ENCODE peak calls at places on chromosomes 13 and 19, in four cellular contexts. N, C, M and W are unnamed samples.

GRCh38 chr13:40440990-40441820 is 225.2 kb downstream of the FOXO1 start:
- DNase-seq in M (no peak), C (no peak), N (no peak), W (peak)

GRCh38 chr13:52001120-52001731 is 10.0 kb downstream of the ATP7B start:
- DNase-seq in M (peak), N (no peak), C (no peak), W (no peak)

GRCh38 chr13:112648101-112648500 is 41.7 kb upstream of the ATP11A start:
- DNase-seq in C (no peak), N (no peak), M (no peak), W (peak)

GRCh38 chr19:50333737-50334617 is 4.8 kb upstream of the KCNC3 start:
- DNase-seq in C (no peak), M (peak), N (no peak), W (peak)

GRCh38 chr13:108086678-108087077 is 128.7 kb downstream of the LIG4 start:
- DNase-seq in M (peak), C (no peak), N (no peak), W (no peak)

GRCh38 chr19:56625708-56626107 is 17.3 kb upstream of the SMIM17 start:
- DNase-seq in C (no peak), M (no peak), N (no peak), W (no peak)

GRCh38 chr13:47117268-47117667 is 220.4 kb upstream of the HTR2A start:
- DNase-seq in C (no peak), M (peak), N (no peak), W (no peak)

GRCh38 chr13:104004572-104004971 is 938.4 kb upstream of the SLC10A2 start:
- DNase-seq in C (no peak), M (no peak), N (no peak), W (no peak)

GRCh38 chr13:27106144-27106543 is 65.5 kb downstream of the USP12 start:
- DNase-seq in N (no peak), C (no peak), M (no peak), W (no peak)

GRCh38 chr13:50170447-50171037 is 155.3 kb downstream of the KCNRG start:
- DNase-seq in M (peak), N (no peak), C (no peak), W (no peak)

GRCh38 chr13:36297259-36297599 is 385 bp downstream of the CCDC169 start:
- DNase-seq in C (no peak), M (peak), N (no peak), W (no peak)

GRCh38 chr19:15147090-15147489 is 39.9 kb downstream of the SYDE1 start:
- DNase-seq in M (no peak), C (no peak), N (no peak), W (no peak)

GRCh38 chr13:113013878-113014751 is 45.1 kb downstream of the MCF2L start:
- DNase-seq in C (no peak), M (peak), N (no peak), W (no peak)

GRCh38 chr13:66994498-66995365 is 235.4 kb downstream of the PCDH9 start:
- DNase-seq in M (no peak), N (no peak), C (peak), W (no peak)
- H3K27ac ChIP-seq in M (no peak), N (peak), C (no peak), W (no peak)

GRCh38 chr19:2269244-2270156 is 12.5 kb downstream of the PEAK3 start:
- DNase-seq in M (peak), N (peak), C (peak), W (peak)
- TF ChIP-seq CTCF in M (no peak), N (no peak), C (peak), W (peak)

DNA sequence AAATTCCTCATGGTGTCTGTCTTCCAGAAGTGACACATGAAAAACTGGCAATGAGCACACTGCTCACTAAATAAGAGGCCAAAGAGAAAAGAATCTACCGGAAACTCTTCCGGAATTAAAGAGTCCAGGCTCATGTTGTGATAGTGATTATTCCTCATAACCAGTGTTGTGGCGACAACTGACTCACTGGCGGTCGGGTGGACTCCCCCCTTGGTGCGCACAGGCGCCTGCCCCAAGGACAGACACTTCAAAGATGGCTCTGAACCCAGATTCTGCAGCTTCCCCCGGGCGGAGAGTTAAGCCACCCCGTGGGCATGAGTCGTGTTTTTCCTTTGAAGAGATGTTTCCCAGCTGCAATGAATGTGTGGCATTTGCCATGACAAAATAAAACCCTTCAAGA is 10.3 kb downstream of the IL17D start:
- DNase-seq in N (peak), M (no peak), C (no peak), W (no peak)
- H3K9ac ChIP-seq in N (no peak), M (no peak), C (no peak), W (no peak)

DNA sequence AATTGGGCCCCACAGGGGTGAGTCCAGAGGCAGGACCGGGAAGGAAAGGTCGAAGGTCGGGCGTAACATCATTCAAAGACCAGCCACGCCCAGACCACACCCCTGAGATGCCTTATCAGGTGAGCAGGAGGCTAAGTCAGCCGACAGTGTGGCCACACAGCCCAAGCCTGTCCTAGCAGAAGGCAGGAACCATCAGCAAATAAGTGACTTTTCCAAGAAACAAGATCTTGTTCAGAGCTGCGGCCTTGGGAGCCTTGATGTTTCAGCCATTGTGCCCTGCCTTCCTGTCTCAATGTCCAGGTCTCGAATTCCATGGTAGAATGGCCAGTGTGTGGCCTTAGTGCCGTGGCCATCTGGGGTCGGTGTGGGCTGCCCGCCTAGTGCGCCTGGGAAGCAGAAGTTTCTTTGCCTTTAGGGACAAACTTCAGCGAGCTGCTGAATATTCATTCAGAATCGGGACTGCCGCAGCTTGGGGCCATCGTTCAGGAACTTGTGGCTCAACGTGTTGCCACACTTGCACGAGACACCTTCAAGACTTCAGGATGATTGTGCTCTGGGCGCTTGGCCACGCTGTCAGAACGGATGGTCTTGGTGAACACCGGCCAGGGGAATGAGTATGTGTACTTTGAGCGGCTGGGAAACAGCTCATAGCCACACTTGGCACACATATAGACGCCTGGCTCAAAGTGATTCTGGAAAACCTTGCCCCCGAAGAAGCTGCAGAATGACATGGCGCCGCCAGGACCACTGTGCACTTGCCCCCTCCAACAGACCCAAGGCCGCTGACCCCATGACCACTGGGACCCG is 6.1 kb upstream of the IFNL4 start:
- DNase-seq in C (no peak), M (no peak), N (no peak), W (no peak)
- H3K27ac ChIP-seq in C (no peak), M (no peak), N (no peak), W (no peak)

DNA sequence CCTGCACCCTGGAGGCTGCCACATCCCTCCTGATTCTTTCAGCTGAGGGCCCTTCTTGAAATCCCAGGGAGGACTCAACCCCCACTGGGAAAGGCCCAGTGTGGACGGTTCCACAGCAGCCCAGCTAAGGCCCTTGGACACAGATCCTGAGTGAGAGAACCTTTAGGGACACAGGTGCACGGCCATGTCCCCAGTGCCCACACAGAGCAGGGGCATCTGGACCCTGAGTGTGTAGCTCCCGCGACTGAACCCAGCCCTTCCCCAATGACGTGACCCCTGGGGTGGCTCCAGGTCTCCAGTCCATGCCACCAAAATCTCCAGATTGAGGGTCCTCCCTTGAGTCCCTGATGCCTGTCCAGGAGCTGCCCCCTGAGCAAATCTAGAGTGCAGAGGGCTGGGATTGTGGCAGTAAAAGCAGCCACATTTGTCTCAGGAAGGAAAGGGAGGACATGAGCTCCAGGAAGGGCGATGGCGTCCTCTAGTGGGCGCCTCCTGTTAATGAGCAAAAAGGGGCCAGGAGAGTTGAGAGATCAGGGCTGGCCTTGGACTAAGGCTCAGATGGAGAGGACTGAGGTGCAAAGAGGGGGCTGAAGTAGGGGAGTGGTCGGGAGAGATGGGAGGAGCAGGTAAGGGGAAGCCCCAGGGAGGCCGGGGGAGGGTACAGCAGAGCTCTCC is 6.9 kb upstream of the CEACAM5 start:
- DNase-seq in N (no peak), M (no peak), C (no peak), W (no peak)
- TF ChIP-seq CTCF in N (peak), M (peak), C (peak), W (no peak)

GRCh38 chr13:102033719-102034446 is 368.0 kb downstream of the FGF14 start:
- DNase-seq in M (no peak), N (no peak), C (no peak), W (no peak)
- H3K9ac ChIP-seq in M (no peak), N (no peak), C (no peak), W (no peak)